ENCODE peak calls at places on chromosomes 16 and 17, in seven cellular contexts. O, D, J, E, K, T and R are unnamed samples. For H3K4me1, the result is how much of the 10 kb centered on the place peaks cover.

GRCh38 chr16:19559242-19559910 is 3.9 kb downstream of the VPS35L start:
- DNase-seq in O (no peak), D (peak), J (peak), E (peak), K (peak), T (no peak), R (no peak)

GRCh38 chr17:50316016-50316587 is 29.8 kb upstream of the XYLT2 start:
- DNase-seq in O (no peak), D (no peak), J (no peak), E (peak), K (no peak), T (no peak), R (no peak)

GRCh38 chr17:39174907-39175694 is 9.1 kb upstream of the ARL5C start:
- DNase-seq in O (no peak), D (peak), J (peak), E (no peak), K (peak), T (peak), R (no peak)

GRCh38 chr16:89122322-89122831 is 28.7 kb downstream of the ACSF3 start:
- DNase-seq in O (no peak), D (peak), J (no peak), E (no peak), K (no peak), T (no peak), R (no peak)

GRCh38 chr17:15510361-15510760 is 42.9 kb upstream of the CDRT4 start:
- DNase-seq in O (no peak), D (no peak), J (no peak), E (peak), K (no peak), T (no peak), R (peak)

GRCh38 chr17:64978138-64978537 is 58.9 kb upstream of the LRRC37A3 start:
- DNase-seq in O (no peak), D (no peak), J (no peak), E (no peak), K (no peak), T (no peak), R (no peak)

GRCh38 chr16:1385232-1385631 is 29.3 kb downstream of the UNKL start:
- DNase-seq in O (no peak), D (no peak), J (no peak), E (no peak), K (no peak), T (no peak), R (no peak)

GRCh38 chr17:9643611-9644010 is 1.7 kb upstream of the USP43 start:
- DNase-seq in O (no peak), D (no peak), J (no peak), E (no peak), K (no peak), T (no peak), R (no peak)

GRCh38 chr17:17599965-17600364 is 8.5 kb upstream of the PEMT start:
- DNase-seq in O (no peak), D (no peak), J (no peak), E (no peak), K (no peak), T (no peak), R (no peak)

GRCh38 chr16:14354561-14355351 is 275.3 kb downstream of the PARN start:
- DNase-seq in O (no peak), D (peak), J (no peak), E (peak), K (no peak), T (no peak), R (no peak)

GRCh38 chr17:28773736-28774135 is 29.9 kb downstream of the TRAF4 start:
- DNase-seq in O (no peak), D (no peak), J (no peak), E (peak), K (no peak), T (no peak), R (no peak)

GRCh38 chr17:64084086-64084939 is 45.6 kb downstream of the ERN1 start:
- DNase-seq in O (no peak), D (no peak), J (no peak), E (peak), K (no peak), T (no peak), R (no peak)

GRCh38 chr16:3020247-3020603 is at the start of gene TNFRSF12A:
- DNase-seq in O (no peak), D (peak), J (peak), E (peak), K (peak), T (peak), R (no peak)

GRCh38 chr17:17538417-17539391 is 42.5 kb upstream of the RASD1 start:
- DNase-seq in O (no peak), D (no peak), J (no peak), E (no peak), K (no peak), T (no peak), R (no peak)

GRCh38 chr17:8173056-8173870 is 2.9 kb downstream of the TMEM107 start:
- DNase-seq in O (no peak), D (peak), J (peak), E (peak), K (peak), T (peak), R (no peak)

GRCh38 chr17:6927290-6927844 is 68.5 kb upstream of the ALOX12 start:
- DNase-seq in O (no peak), D (no peak), J (no peak), E (peak), K (no peak), T (no peak), R (no peak)

GRCh38 chr17:54172654-54173316 is 350.1 kb downstream of the KIF2B start:
- DNase-seq in O (peak), D (no peak), J (no peak), E (peak), K (no peak), T (no peak), R (no peak)

GRCh38 chr17:77377836-77378235 is 237.1 kb downstream of the SEC14L1 start:
- DNase-seq in O (no peak), D (no peak), J (peak), E (no peak), K (no peak), T (no peak), R (no peak)
- H3K4me1 ChIP-seq in O (under half), D (half or more), J (under half), E (half or more), K (half or more), T (half or more), R (half or more)

DNA sequence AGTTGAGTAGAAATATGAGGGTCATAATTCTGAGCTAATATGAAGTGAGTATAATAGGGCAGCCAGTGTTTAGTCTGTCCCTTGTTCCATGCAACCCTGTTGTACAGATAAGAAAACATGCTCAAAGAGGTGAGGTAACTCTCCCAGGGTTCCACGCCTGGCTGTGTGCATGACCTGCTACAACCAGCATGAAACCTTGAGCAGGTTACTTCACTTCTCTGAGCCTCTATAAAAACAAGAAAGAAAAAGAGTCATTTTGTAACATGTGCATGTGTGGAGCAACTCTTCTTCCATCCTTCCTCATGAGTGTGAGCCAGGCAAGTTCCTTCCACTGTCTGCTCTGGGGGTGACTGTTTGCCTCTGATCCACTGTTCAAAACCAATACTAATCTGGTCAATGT is 21.7 kb downstream of the GFOD2 start:
- DNase-seq in O (no peak), D (no peak), J (no peak), E (no peak), K (no peak), T (no peak), R (no peak)
- H3K4me1 ChIP-seq in O (under half), D (under half), J (under half), E (under half), K (under half), T (under half), R (under half)

DNA sequence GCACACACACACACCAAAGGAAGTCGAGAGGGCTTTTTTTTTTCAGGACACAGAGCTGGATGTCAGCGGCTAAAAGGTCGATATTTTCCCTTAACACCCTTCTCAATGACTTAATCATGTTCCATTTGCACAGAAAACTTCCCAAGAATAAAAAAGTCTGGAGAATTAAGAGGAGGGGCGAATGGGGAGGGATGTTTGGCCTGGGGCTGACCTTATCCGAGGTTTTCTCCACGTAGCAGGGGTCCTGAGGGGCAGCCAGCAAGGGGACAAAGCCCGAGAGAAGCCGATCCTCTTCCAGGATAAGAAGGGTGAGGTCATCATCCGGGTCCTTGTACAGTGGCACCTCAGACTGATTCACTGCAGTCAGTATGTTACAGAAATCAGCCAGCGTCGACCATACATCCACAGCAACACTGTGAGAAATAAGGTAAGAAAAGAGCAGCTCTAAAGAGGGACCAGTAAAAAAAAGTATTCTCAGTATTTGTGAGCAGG is 117.6 kb downstream of the HIC1 start:
- DNase-seq in O (no peak), D (no peak), J (no peak), E (peak), K (peak), T (peak), R (no peak)
- H3K4me1 ChIP-seq in O (under half), D (under half), J (under half), E (under half), K (half or more), T (half or more), R (half or more)

GRCh38 chr17:46126840-46127239 is 66.4 kb downstream of the KANSL1 start:
- DNase-seq in O (no peak), D (no peak), J (no peak), E (no peak), K (no peak), T (no peak), R (no peak)
- H3K4me1 ChIP-seq in O (under half), D (half or more), J (under half), E (under half), K (half or more), T (half or more), R (half or more)

DNA sequence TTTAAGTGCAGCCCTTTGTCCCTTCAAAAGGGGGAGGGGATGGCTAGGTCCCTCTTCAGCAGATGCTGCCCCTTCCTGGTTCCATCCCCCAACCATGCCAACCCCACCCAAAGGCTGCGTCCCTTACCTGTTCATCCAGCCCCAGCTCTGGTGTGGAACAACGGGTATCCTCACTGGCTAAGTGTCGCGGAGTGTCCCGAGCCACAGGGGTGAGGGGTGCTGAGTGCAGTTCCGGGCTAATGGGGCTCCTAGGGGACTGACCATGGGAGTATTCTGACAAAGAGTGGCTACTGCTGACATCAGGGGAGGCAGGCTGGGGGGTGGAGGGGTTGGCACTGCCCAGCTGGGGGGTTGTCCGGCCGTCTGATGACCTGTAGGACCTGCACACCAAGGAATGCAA is 32.9 kb downstream of the STH start:
- DNase-seq in O (no peak), D (no peak), J (no peak), E (no peak), K (no peak), T (no peak), R (no peak)
- H3K4me1 ChIP-seq in O (under half), D (under half), J (under half), E (under half), K (under half), T (under half), R (under half)